ENCODE peak calls at places on chromosomes 1 and 21, in six cellular contexts. M, F, S, Z, N and G are unnamed samples.

GRCh38 chr1:206700445-206701036 is 15.8 kb downstream of the MAPKAPK2 start:
- DNase-seq in M (no peak), F (no peak), S (no peak), Z (no peak), N (no peak), G (no peak)

GRCh38 chr1:201360486-201360885 is 17.0 kb downstream of the TNNT2 start:
- DNase-seq in M (no peak), F (no peak), S (no peak), Z (no peak), N (no peak), G (no peak)

GRCh38 chr1:6747679-6748078 is 37.6 kb upstream of the CAMTA1 start:
- DNase-seq in M (no peak), F (no peak), S (no peak), Z (no peak), N (no peak), G (no peak)

GRCh38 chr1:6475381-6476133 is 9.6 kb upstream of the TNFRSF25 start:
- DNase-seq in M (peak), F (no peak), S (peak), Z (peak), N (peak), G (peak)

GRCh38 chr1:161726631-161727342 is 5.4 kb downstream of the FCRLB start:
- DNase-seq in M (peak), F (peak), S (peak), Z (peak), N (peak), G (peak)

GRCh38 chr21:42002421-42002958 is 7.7 kb downstream of the ZBTB21 start:
- DNase-seq in M (peak), F (no peak), S (peak), Z (peak), N (peak), G (peak)

GRCh38 chr1:178307264-178307663 is 189.5 kb downstream of the CLEC20A start:
- DNase-seq in M (no peak), F (no peak), S (no peak), Z (no peak), N (no peak), G (no peak)

GRCh38 chr1:163072658-163073057 is 3.5 kb downstream of the RGS4 start:
- DNase-seq in M (no peak), F (no peak), S (peak), Z (no peak), N (no peak), G (no peak)

GRCh38 chr21:41403966-41404365 is 22.1 kb upstream of the MX1 start:
- DNase-seq in M (no peak), F (no peak), S (no peak), Z (no peak), N (no peak), G (no peak)

GRCh38 chr1:8742022-8742924 is 75.2 kb downstream of the RERE start:
- DNase-seq in M (no peak), F (no peak), S (no peak), Z (no peak), N (no peak), G (no peak)

GRCh38 chr1:155645648-155646047 is 35.6 kb downstream of the MSTO1 start:
- DNase-seq in M (no peak), F (no peak), S (no peak), Z (no peak), N (no peak), G (no peak)

GRCh38 chr1:43552813-43553212 is 22.1 kb downstream of the PTPRF start:
- DNase-seq in M (no peak), F (no peak), S (no peak), Z (no peak), N (no peak), G (no peak)

GRCh38 chr1:25814688-25815087 is 5.1 kb upstream of the MTFR1L start:
- DNase-seq in M (no peak), F (no peak), S (no peak), Z (no peak), N (no peak), G (no peak)

GRCh38 chr1:177620636-177621190 is 349.1 kb downstream of the SEC16B start:
- DNase-seq in M (no peak), F (no peak), S (no peak), Z (no peak), N (no peak), G (no peak)

GRCh38 chr1:6099297-6099696 is 53.6 kb downstream of the KCNAB2 start:
- DNase-seq in M (no peak), F (no peak), S (no peak), Z (no peak), N (no peak), G (no peak)